ENCODE peak calls at places on chromosomes 4 and X, in nine cellular contexts. Y, Z, V, T, C, H, P, B and I are unnamed samples.

GRCh38 chr4:20805716-20806115 is 105.5 kb downstream of the PACRGL start:
- DNase-seq in H (no peak), C (no peak), V (no peak), Y (no peak), Z (no peak), P (no peak), T (no peak), B (no peak), I (no peak)

GRCh38 chr4:87275311-87275710 is 47.4 kb downstream of the HSD17B13 start:
- DNase-seq in B (no peak), C (no peak), T (no peak), V (no peak), P (no peak), Z (no peak), Y (no peak), H (no peak), I (no peak)

GRCh38 chrX:39629001-39629400 is 468.8 kb downstream of the BCOR start:
- DNase-seq in H (no peak), Z (no peak), V (no peak), C (no peak), B (no peak), Y (no peak), P (no peak), T (no peak), I (no peak)

GRCh38 chr4:174435981-174436776 is 86.1 kb downstream of the HPGD start:
- DNase-seq in P (no peak), T (no peak), V (no peak), C (no peak), H (no peak), Y (no peak), Z (no peak), B (no peak), I (no peak)

GRCh38 chr4:11805837-11806236 is 377.1 kb upstream of the HS3ST1 start:
- DNase-seq in H (peak; percentile 1), V (no peak), P (no peak), C (no peak), Y (no peak), B (peak; percentile 20), Z (no peak), T (no peak), I (no peak)

GRCh38 chrX:13985697-13986435 is 43.8 kb downstream of the GEMIN8 start:
- DNase-seq in P (no peak), V (no peak), H (no peak), C (no peak), Y (no peak), B (no peak), T (no peak), Z (no peak), I (no peak)

GRCh38 chr4:107213880-107214279 is 177.8 kb upstream of the DKK2 start:
- DNase-seq in Y (no peak), V (no peak), B (no peak), P (no peak), H (peak; percentile 3), T (no peak), Z (no peak), C (no peak), I (no peak)

GRCh38 chrX:31590581-31591113 is 518.8 kb upstream of the FTHL17 start:
- DNase-seq in T (no peak), C (no peak), Z (no peak), B (no peak), V (no peak), P (no peak), H (peak; percentile 72), Y (no peak), I (no peak)

GRCh38 chrX:69556094-69557011 is 52.2 kb downstream of the NALF2 start:
- DNase-seq in C (peak; percentile 18), T (no peak), V (peak; percentile 45), H (no peak), B (peak; percentile 16), P (no peak), Z (peak; percentile 43), Y (no peak), I (no peak)

GRCh38 chrX:69551421-69552009 is 47.4 kb downstream of the NALF2 start:
- DNase-seq in B (no peak), T (no peak), Z (no peak), H (no peak), C (no peak), P (no peak), Y (no peak), V (no peak), I (no peak)

GRCh38 chrX:69552512-69552911 is 48.4 kb downstream of the NALF2 start:
- DNase-seq in V (no peak), B (no peak), H (no peak), Z (no peak), P (no peak), T (no peak), Y (no peak), C (no peak), I (no peak)

GRCh38 chrX:69555396-69556023 is 51.4 kb downstream of the NALF2 start:
- DNase-seq in H (no peak), Z (peak; percentile 19), C (peak; percentile 16), B (no peak), P (no peak), T (no peak), V (no peak), Y (no peak), I (no peak)
- H3K4me3 ChIP-seq in H (no peak overlapping the region), Z (no peak overlapping the region), C (no peak overlapping the region), B (no peak overlapping the region), P (no peak overlapping the region), T (no peak overlapping the region), V (no peak overlapping the region), Y (no peak overlapping the region), I (no peak overlapping the region)

GRCh38 chr4:71774136-71774535 is 9.7 kb downstream of the GC start:
- DNase-seq in T (no peak), H (no peak), B (no peak), Z (no peak), Y (no peak), V (no peak), P (no peak), C (no peak), I (no peak)

GRCh38 chr4:71771613-71772012 is 12.3 kb downstream of the GC start:
- DNase-seq in V (no peak), Z (no peak), C (no peak), P (no peak), H (no peak), B (no peak), Y (no peak), T (no peak), I (no peak)

GRCh38 chr4:71775449-71775848 is 8.4 kb downstream of the GC start:
- DNase-seq in C (no peak), P (no peak), Y (no peak), H (no peak), Z (no peak), B (no peak), V (no peak), T (no peak), I (no peak)

GRCh38 chr4:71773004-71773403 is 10.9 kb downstream of the GC start:
- DNase-seq in V (no peak), H (no peak), Z (no peak), B (no peak), P (no peak), T (no peak), C (no peak), Y (no peak), I (no peak)

DNA sequence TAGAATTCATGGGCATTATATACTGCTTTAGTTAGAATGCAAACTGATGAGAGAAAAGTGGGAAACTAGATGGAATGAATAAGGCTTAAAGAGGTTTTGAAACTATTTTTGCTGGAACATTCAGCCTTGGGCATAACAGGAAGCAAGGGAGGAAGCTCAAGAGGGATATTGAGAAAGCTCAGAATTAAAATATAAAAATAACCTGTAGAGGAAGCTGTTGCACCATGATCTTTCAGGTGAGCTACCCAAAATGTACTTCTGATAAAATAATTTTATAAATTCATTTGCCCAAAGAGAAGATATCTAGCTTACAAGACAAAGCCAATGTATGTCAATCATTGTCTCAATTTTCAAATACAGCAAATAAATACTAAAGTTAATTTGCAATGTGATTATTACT is 11.3 kb downstream of the GC start:
- DNase-seq in Y (no peak), B (no peak), Z (no peak), H (no peak), T (no peak), C (no peak), P (no peak), V (no peak), I (no peak)
- TF ChIP-seq CTCF in Y (no peak), B (no peak), Z (no peak), H (no peak), T (no peak), C (no peak), P (peak; percentile 23), V (no peak), I (no peak)

GRCh38 chrX:49184294-49185061 is 1.7 kb downstream of the PRICKLE3 start:
- DNase-seq in T (no peak), V (peak; percentile 91), H (peak; percentile 83), C (peak; percentile 89), Z (peak; percentile 97), Y (peak; percentile 89), B (peak; percentile 95), P (no peak), I (peak; percentile 91)

GRCh38 chrX:49187526-49187925 is 1.4 kb upstream of the PRICKLE3 start:
- DNase-seq in B (no peak), Z (no peak), C (no peak), H (no peak), V (no peak), P (no peak), Y (no peak), T (no peak), I (no peak)

GRCh38 chrX:49185062-49185394 is 1.1 kb downstream of the PRICKLE3 start:
- DNase-seq in P (no peak), V (no peak), Y (no peak), Z (no peak), H (no peak), C (no peak), T (no peak), B (no peak), I (no peak)

GRCh38 chrX:49187028-49187394 is 838 bp upstream of the PRICKLE3 start:
- DNase-seq in H (no peak), P (no peak), T (no peak), C (no peak), B (no peak), Z (no peak), V (peak; percentile 24), Y (no peak), I (no peak)

DNA sequence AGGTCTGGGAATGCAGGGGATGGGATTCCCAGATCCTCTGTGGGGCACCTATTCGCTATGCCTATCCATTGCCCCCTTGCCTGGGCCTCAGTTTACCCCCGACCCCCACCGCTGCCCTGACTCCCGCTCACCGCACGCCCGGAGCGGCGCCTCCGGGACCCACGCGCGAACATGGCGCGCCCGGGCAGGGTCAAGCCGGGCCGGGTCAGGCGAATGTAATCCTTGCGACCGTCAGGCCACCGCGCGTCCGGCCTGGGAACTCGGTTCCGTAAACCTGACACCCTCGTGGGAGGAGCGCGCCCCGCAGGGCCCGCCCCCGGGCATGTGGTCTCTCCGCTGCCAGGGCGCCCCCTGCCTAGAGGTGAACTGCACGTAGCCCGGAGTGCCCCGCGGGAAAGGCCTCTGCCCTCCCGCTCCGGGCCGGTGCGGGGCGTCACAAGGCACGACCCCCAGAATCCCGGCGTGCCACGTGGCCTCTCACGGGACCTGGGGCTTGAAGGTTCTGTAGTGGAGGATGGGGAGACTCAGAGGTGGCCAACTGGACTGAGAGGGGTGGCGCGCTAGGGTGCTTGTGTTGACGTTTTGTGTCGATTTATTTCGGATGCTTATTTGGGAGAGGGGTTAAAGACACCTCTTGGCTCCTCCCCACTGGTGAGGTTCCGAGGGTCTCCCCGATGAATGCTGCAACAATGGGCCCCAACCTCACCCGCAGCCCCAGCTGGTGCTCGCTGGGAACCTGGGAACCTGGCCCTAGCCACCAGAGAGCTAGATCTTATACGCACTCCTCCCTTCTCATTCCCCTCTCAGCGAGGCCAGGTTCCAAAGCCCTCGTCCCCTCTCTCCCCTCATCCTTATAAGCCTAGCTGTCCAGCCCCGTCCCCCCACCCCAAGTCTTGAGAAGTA is at the start of gene PRICKLE3:
- DNase-seq in H (peak; percentile 29), T (peak; percentile 9), C (peak; percentile 82), Z (peak; percentile 79), Y (peak; percentile 72), P (no peak), V (peak; percentile 87), B (peak; percentile 84), I (peak; percentile 69)
- TF ChIP-seq POLR2A in H (no peak), T (peak; percentile 17), C (no peak), Z (peak; percentile 67), Y (peak; percentile 22), P (peak; percentile 85), V (no peak), B (peak; percentile 56), I (no peak)

GRCh38 chr4:146229406-146229805 is 15.1 kb downstream of the REELD1 start:
- DNase-seq in B (no peak), P (no peak), T (no peak), H (no peak), Z (no peak), C (no peak), Y (no peak), V (no peak), I (no peak)
- H3K4me3 ChIP-seq in B (no peak overlapping the region), P (no peak overlapping the region), T (no peak overlapping the region), H (no peak overlapping the region), Z (no peak overlapping the region), C (no peak overlapping the region), Y (no peak overlapping the region), V (no peak overlapping the region), I (no peak overlapping the region)